ENCODE peak calls at places on chromosome 4, in nine cellular contexts. N is CD4-positive, CD25-positive, alpha-beta regulatory T cell; O is upper lobe of left lung; G is mucosa of descending colon; H is OCI-LY7; Z is GM23248; T is ovary; C is astrocyte; E is Peyer's patch. R is an unnamed sample. For H3K4me1, the result is how much of the 10 kb centered on the place peaks cover.

GRCh38 chr4:102157984-102158383 is 187.3 kb downstream of the SLC39A8 start:
- DNase-seq in N (no peak), E (no peak), C (no peak), O (no peak), G (no peak), H (no peak), Z (no peak), T (no peak), R (no peak)

GRCh38 chr4:168221298-168221697 is 97.3 kb downstream of the DDX60 start:
- DNase-seq in O (no peak), N (no peak), Z (peak), T (no peak), G (no peak), C (peak), H (no peak), E (no peak), R (peak)

GRCh38 chr4:173257732-173258717 is 76.1 kb downstream of the HMGB2 start:
- DNase-seq in E (peak), Z (peak), O (peak), C (peak), H (peak), T (peak), N (peak), G (peak), R (peak)

GRCh38 chr4:143353797-143354196 is 17.1 kb downstream of the GAB1 start:
- DNase-seq in C (no peak), H (peak), E (no peak), T (no peak), G (no peak), Z (no peak), N (no peak), O (no peak), R (no peak)

GRCh38 chr4:188903995-188904394 is 764.8 kb downstream of the TRIML1 start:
- DNase-seq in N (no peak), T (no peak), O (no peak), H (no peak), C (no peak), E (no peak), G (no peak), Z (no peak), R (no peak)

GRCh38 chr4:2489841-2490552 is 21.1 kb downstream of the RNF4 start:
- DNase-seq in Z (peak), O (no peak), H (no peak), E (no peak), N (no peak), T (no peak), G (no peak), C (no peak), R (no peak)

GRCh38 chr4:13793020-13793710 is 165.6 kb upstream of the BOD1L1 start:
- DNase-seq in N (no peak), H (no peak), O (no peak), G (no peak), E (no peak), C (peak), Z (no peak), T (no peak), R (no peak)

GRCh38 chr4:10750714-10751113 is 66.1 kb upstream of the CLNK start:
- DNase-seq in G (no peak), C (peak), Z (peak), O (no peak), N (no peak), E (no peak), T (no peak), H (no peak), R (no peak)

GRCh38 chr4:83599183-83599582 is 63.3 kb downstream of the GPAT3 start:
- DNase-seq in G (no peak), Z (peak), O (no peak), H (peak), T (no peak), C (peak), N (no peak), E (no peak), R (peak)

GRCh38 chr4:151581575-151581974 is 172.6 kb downstream of the FHIP1A start:
- DNase-seq in N (no peak), O (no peak), Z (no peak), H (no peak), G (no peak), T (no peak), E (no peak), C (no peak), R (no peak)

GRCh38 chr4:170090667-170091052 is 904 bp upstream of the AADAT start:
- DNase-seq in N (no peak), E (no peak), H (no peak), T (no peak), Z (peak), G (no peak), O (no peak), C (peak), R (peak)

GRCh38 chr4:82905205-82905604 is 4.7 kb downstream of the THAP9 start:
- DNase-seq in H (no peak), T (no peak), N (no peak), E (no peak), C (peak), O (no peak), Z (peak), G (no peak), R (peak)

GRCh38 chr4:83961575-83961974 is 425.7 kb downstream of the GPAT3 start:
- DNase-seq in G (no peak), T (no peak), O (no peak), C (peak), H (no peak), E (no peak), Z (peak), N (no peak), R (no peak)

GRCh38 chr4:105966046-105966445 is 70.8 kb downstream of the NPNT start:
- DNase-seq in Z (peak), N (no peak), T (no peak), H (no peak), C (peak), G (no peak), O (no peak), E (no peak), R (no peak)

GRCh38 chr4:181766061-181766460 is 477.1 kb upstream of the TENM3 start:
- DNase-seq in E (no peak), C (no peak), N (no peak), H (no peak), T (no peak), O (no peak), Z (no peak), G (no peak), R (no peak)

GRCh38 chr4:124745988-124746801 is 33.7 kb upstream of the ANKRD50 start:
- DNase-seq in E (no peak), N (no peak), Z (peak), C (no peak), T (peak), G (peak), O (no peak), H (no peak), R (no peak)

GRCh38 chr4:168475745-168476144 is 4.5 kb downstream of the DDX60L start:
- DNase-seq in N (no peak), T (no peak), Z (peak), E (no peak), H (no peak), C (no peak), G (no peak), O (no peak), R (no peak)

GRCh38 chr4:113316879-113317278 is 267.4 kb downstream of the ANK2 start:
- DNase-seq in G (no peak), O (no peak), N (no peak), C (peak), E (peak), H (peak), Z (no peak), T (no peak), R (no peak)

GRCh38 chr4:78179188-78179587 is 122.1 kb downstream of the FRAS1 start:
- DNase-seq in E (no peak), C (no peak), Z (no peak), T (no peak), N (no peak), O (no peak), G (no peak), H (no peak), R (no peak)

GRCh38 chr4:78169728-78170127 is 112.6 kb downstream of the FRAS1 start:
- DNase-seq in E (no peak), G (no peak), C (no peak), H (no peak), N (no peak), T (no peak), Z (no peak), O (no peak), R (no peak)

GRCh38 chr4:78171482-78171881 is 114.4 kb downstream of the FRAS1 start:
- DNase-seq in N (no peak), C (no peak), H (no peak), T (no peak), Z (no peak), O (no peak), E (no peak), G (no peak), R (no peak)

GRCh38 chr4:78174931-78175330 is 117.8 kb downstream of the FRAS1 start:
- DNase-seq in T (no peak), Z (no peak), O (no peak), E (no peak), N (no peak), C (no peak), G (no peak), H (no peak), R (no peak)
- H3K4me1 ChIP-seq in T (under half), Z (under half), O (under half), E (under half), N (under half), C (under half), G (under half), H (under half), R (under half)

GRCh38 chr4:158783775-158784174 is 14.9 kb downstream of the FNIP2 start:
- DNase-seq in G (no peak), C (peak), O (no peak), T (no peak), Z (peak), H (no peak), N (no peak), E (no peak), R (no peak)
- H3K4me1 ChIP-seq in G (half or more), C (under half), O (half or more), T (under half), Z (under half), H (under half), N (under half), E (half or more), R (under half)

GRCh38 chr4:153542131-153542530 is 76.0 kb downstream of the TMEM131L start:
- DNase-seq in H (no peak), G (no peak), T (no peak), Z (no peak), O (no peak), E (no peak), N (no peak), C (no peak), R (no peak)
- H3K4me1 ChIP-seq in H (under half), G (under half), T (under half), Z (under half), O (under half), E (under half), N (half or more), C (under half), R (under half)

GRCh38 chr4:184814686-184815045 is 11.1 kb downstream of the ACSL1 start:
- DNase-seq in Z (peak), H (no peak), G (no peak), E (no peak), O (no peak), T (no peak), C (peak), N (no peak), R (no peak)
- H3K4me1 ChIP-seq in Z (under half), H (half or more), G (under half), E (under half), O (half or more), T (under half), C (under half), N (under half), R (under half)

DNA sequence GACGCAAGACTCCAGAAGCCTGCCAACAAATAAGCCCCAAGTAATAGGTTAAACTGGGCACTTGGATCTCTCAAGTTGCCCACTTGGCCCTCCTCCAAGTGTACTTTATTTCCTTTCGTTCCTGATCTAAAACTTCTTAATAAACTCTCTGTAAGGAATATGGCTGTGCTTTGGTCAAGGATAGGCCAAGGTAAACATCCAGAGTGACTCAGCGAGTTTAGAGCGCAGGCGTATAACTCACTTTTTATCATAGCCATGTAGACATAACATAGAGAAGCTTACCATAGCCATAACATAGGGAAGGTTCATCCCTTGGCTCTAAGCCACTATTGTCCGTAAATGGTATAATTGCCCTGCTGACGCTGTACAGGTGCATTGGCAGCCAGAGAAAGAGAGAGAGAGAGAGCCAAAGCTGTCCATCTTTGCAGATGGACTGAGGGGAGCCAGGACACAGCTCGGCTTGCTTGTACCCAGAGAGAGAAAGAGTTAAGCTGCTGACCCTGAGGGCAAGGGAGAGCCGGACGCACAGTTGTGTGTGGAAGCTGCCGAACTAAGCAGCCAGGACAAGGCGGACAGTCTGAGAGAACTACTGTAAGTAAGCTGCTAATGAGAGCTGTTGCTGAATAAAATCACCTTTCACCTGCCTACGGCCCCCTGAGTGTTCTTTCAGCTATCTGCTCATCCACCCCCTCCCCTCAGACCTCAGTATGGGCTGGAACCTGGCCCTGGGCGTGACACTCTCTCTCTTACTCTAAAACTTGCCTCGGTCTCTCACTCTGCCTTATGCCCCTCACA is 1.8 kb downstream of the TLR1 start:
- DNase-seq in O (no peak), G (no peak), E (no peak), T (no peak), H (peak), Z (no peak), N (no peak), C (no peak), R (no peak)
- H3K4me1 ChIP-seq in O (under half), G (under half), E (under half), T (under half), H (under half), Z (under half), N (under half), C (under half), R (under half)

GRCh38 chr4:69753666-69754065 is 6.8 kb downstream of the SULT1B1 start:
- DNase-seq in N (no peak), E (no peak), G (no peak), T (no peak), Z (no peak), O (no peak), C (peak), H (no peak), R (no peak)

GRCh38 chr4:69754926-69755580 is 5.4 kb downstream of the SULT1B1 start:
- DNase-seq in H (no peak), Z (no peak), E (peak), G (peak), O (no peak), C (no peak), N (no peak), T (no peak), R (peak)

GRCh38 chr4:69749771-69750170 is 10.6 kb downstream of the SULT1B1 start:
- DNase-seq in E (no peak), C (peak), Z (peak), N (no peak), G (no peak), H (no peak), O (no peak), T (no peak), R (no peak)

GRCh38 chr4:69748176-69748575 is 12.2 kb downstream of the SULT1B1 start:
- DNase-seq in C (peak), G (no peak), H (no peak), O (no peak), Z (peak), N (no peak), E (no peak), T (no peak), R (peak)

DNA sequence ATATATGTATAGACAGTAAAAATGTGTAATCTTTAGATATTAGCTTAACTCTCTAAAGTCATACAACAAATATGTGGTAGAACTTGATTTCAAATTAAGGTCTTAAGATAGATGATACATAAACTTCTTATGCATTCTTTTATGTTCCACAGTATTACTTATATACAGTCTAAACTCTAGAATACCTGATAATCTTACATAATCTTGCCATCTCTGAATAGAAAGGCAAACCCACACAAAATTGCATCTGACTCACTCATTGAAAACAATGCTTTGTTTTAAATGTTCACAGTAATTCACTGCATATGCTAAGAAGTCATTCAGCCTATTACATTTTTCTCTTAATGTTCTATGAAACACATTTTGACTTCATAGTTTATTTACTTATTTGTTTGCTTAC is 10.1 kb downstream of the SULT1B1 start:
- DNase-seq in G (no peak), H (no peak), Z (peak), T (no peak), O (no peak), E (no peak), N (no peak), C (peak), R (no peak)
- H3K4me1 ChIP-seq in G (under half), H (under half), Z (under half), T (under half), O (under half), E (under half), N (under half), C (under half), R (under half)